ENCODE peak calls at places on chromosomes 2 and 18, in four cellular contexts. Y is K562, F is uterus, O is tibial nerve. U is an unnamed sample.

GRCh38 chr2:163800889-163801498 is 65.2 kb upstream of the FIGN start:
- DNase-seq in Y (no peak), F (no peak), O (no peak), U (no peak)

GRCh38 chr2:183488421-183488820 is 364.2 kb downstream of the NUP35 start:
- DNase-seq in F (no peak), Y (no peak), O (no peak), U (no peak)

GRCh38 chr2:229714080-229714735 is at the start of gene DNER:
- DNase-seq in F (no peak), Y (peak; percentile 24), O (no peak), U (no peak)

GRCh38 chr18:47370052-47370451 is 118.6 kb upstream of the SKOR2 start:
- DNase-seq in O (no peak), Y (no peak), F (no peak), U (no peak)

GRCh38 chr2:24793752-24794477 is 690 bp downstream of the CENPO start:
- DNase-seq in O (no peak), F (no peak), Y (peak; percentile 34), U (no peak)

GRCh38 chr2:126766295-126766694 is 110.3 kb downstream of the GYPC start:
- DNase-seq in O (no peak), F (no peak), Y (no peak), U (no peak)

GRCh38 chr2:109388018-109388417 is 225.7 kb downstream of the SEPTIN10 start:
- DNase-seq in F (no peak), O (no peak), Y (no peak), U (no peak)

GRCh38 chr2:208820289-208820688 is 413.7 kb downstream of the PTH2R start:
- DNase-seq in F (no peak), Y (peak; percentile 2), O (no peak), U (no peak)

GRCh38 chr18:5294113-5294617 is 1.4 kb downstream of the ZBTB14 start:
- DNase-seq in F (no peak), Y (peak; percentile 62), O (no peak), U (peak; percentile 83)

GRCh38 chr2:68645523-68645922 is 2.1 kb downstream of the PROKR1 start:
- DNase-seq in O (no peak), Y (no peak), F (no peak), U (no peak)

GRCh38 chr2:41941831-41942230 is 106.0 kb upstream of the PKDCC start:
- DNase-seq in O (no peak), F (no peak), Y (no peak), U (no peak)

GRCh38 chr18:49898421-49898820 is 85.1 kb upstream of the ACAA2 start:
- DNase-seq in O (peak; percentile 59), Y (peak; percentile 64), F (peak; percentile 18), U (peak; percentile 80)

GRCh38 chr18:56148373-56148772 is 490.0 kb downstream of the TXNL1 start:
- DNase-seq in Y (no peak), O (no peak), F (no peak), U (no peak)

GRCh38 chr2:46735108-46735691 is 180.4 kb downstream of the MCFD2 start:
- DNase-seq in O (no peak), Y (no peak), F (no peak), U (no peak)

GRCh38 chr2:240604291-240604938 is 17.9 kb downstream of the CAPN10 start:
- DNase-seq in O (peak; percentile 74), F (peak; percentile 65), Y (peak; percentile 93), U (peak; percentile 93)

GRCh38 chr18:3798032-3798431 is 348.1 kb downstream of the TGIF1 start:
- DNase-seq in Y (no peak), F (no peak), O (no peak), U (no peak)

GRCh38 chr2:3587432-3587831 is 7.5 kb upstream of the COLEC11 start:
- DNase-seq in Y (peak; percentile 72), F (no peak), O (no peak), U (no peak)

GRCh38 chr2:171432969-171433762 is 624 bp downstream of the METTL8 start:
- DNase-seq in F (no peak), Y (peak; percentile 87), O (no peak), U (peak; percentile 51)

GRCh38 chr2:207479198-207479785 is 50.5 kb upstream of the CREB1 start:
- DNase-seq in Y (no peak), F (no peak), O (no peak), U (no peak)

GRCh38 chr18:59546164-59546563 is 151.1 kb downstream of the CCBE1 start:
- DNase-seq in O (no peak), F (no peak), Y (peak; percentile 69), U (no peak)

GRCh38 chr18:36127866-36128845 is 984 bp downstream of the SLC39A6 start:
- DNase-seq in F (no peak), Y (peak; percentile 38), O (no peak), U (peak; percentile 20)

GRCh38 chr2:132816234-132816633 is 146.2 kb upstream of the LYPD1 start:
- DNase-seq in Y (no peak), O (no peak), F (no peak), U (no peak)

GRCh38 chr2:240988146-240988545 is 10.3 kb upstream of the SNED1 start:
- DNase-seq in F (no peak), Y (no peak), O (no peak), U (peak; percentile 2)

GRCh38 chr18:75868031-75868430 is 440.5 kb upstream of the SMIM21 start:
- DNase-seq in O (no peak), F (no peak), Y (no peak), U (no peak)

GRCh38 chr2:173159794-173160463 is 84.3 kb downstream of the MAP3K20 start:
- DNase-seq in O (peak; percentile 90), Y (peak; percentile 5), F (peak; percentile 88), U (peak; percentile 93)

DNA sequence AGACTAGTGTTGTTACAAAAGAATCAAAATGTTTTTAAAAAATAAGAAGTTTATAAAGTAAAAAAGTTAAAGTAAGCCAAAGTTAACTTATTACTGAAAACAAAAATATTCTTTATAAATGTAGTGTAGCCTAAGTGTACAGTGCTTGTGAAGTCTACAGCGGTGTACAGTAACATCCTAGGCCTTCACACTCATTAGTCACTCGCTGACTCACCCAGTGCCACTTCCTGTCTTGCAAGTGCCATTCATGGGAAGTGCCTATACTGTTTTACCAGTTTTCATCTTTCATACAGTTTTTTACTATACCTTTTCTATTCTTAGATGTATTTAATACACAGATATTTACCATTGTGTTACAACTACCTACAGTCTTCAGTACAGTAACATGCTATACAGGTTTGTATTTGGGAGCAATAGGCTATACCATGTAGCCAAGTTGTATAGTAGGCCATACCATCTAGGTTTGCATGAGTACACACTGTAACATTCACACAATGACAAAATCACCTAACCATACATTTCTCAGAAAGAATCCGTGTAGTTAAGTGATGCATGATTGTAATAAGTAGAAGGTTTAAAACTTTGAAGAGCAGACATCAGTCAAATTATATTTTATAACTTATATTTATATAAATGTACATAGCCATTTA is 13.4 kb downstream of the SERPINB7 start:
- DNase-seq in F (no peak), O (no peak), Y (no peak), U (no peak)
- H3K27ac ChIP-seq in F (no peak overlapping the region), O (no peak overlapping the region), Y (no peak overlapping the region), U (no peak overlapping the region)

GRCh38 chr2:112762276-112762675 is 2.1 kb downstream of the CKAP2L start:
- DNase-seq in Y (no peak), F (no peak), O (no peak), U (no peak)

GRCh38 chr2:112768432-112768831 is 4.0 kb upstream of the CKAP2L start:
- DNase-seq in Y (no peak), O (no peak), F (no peak), U (no peak)

GRCh38 chr2:112765251-112765650 is 842 bp upstream of the CKAP2L start:
- DNase-seq in F (no peak), O (no peak), Y (no peak), U (no peak)

GRCh38 chr2:112767693-112768380 is 3.4 kb upstream of the CKAP2L start:
- DNase-seq in Y (no peak), F (no peak), O (no peak), U (no peak)

DNA sequence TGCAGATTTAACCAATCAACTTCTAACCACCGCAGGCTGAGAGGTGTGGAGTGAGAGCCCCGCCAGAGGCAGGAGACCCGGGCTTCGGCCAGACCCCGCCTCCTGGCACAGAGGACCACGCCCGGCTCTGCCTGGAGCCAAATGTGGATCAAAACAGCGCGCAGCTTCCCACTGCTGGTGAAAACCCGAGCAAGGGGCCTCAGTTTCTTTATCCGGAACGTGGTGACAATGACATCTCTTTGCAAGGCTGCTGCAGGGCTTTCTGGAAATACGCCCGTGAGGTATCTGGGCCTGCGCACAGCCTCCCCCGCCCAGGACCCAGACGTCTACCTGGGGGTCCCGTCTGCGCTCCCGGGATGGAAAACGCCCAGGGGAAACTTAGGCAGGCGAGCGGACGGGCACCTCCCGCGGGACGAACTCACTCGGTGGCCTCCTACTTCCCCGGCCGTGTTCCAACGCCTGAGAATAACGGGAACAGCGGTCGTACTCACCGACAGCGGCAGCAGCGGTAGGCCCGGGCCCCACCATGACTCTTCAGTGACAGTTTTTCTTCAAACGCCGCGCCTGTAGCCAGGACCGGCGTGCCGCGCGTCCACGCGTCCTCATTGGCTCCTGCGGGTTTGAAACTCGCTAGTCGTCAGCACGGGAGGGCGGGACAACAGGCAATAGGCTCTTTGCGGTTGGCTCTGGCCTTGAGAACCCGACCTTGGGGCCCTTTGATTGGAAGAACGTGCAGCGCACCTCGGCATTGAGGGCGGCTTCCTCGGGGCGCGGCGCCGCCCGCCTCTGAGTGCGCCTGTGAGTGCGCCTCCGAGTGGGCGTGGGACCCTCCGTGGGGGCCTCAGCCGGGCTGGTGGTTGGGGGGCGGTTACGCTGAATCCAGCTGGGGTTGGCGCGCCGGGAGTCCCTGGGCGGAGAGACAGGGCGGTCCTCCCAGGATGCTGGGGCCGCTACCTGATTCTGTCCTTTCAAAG is at the start of gene CKAP2L:
- DNase-seq in O (peak; percentile 91), F (peak; percentile 88), Y (peak; percentile 99), U (peak; percentile 96)
- TF ChIP-seq POLR2A in O (no peak), F (no peak), Y (peak; percentile 83), U (no peak)

GRCh38 chr2:26567534-26567933 is 73.6 kb downstream of the CIB4 start:
- DNase-seq in F (no peak), Y (no peak), O (no peak), U (no peak)

GRCh38 chr2:26569216-26570082 is 71.7 kb downstream of the CIB4 start:
- DNase-seq in O (no peak), Y (no peak), F (no peak), U (no peak)

GRCh38 chr2:26568076-26568890 is 72.9 kb downstream of the CIB4 start:
- DNase-seq in Y (no peak), F (no peak), O (no peak), U (no peak)

GRCh38 chr2:26571316-26571715 is 69.8 kb downstream of the CIB4 start:
- DNase-seq in O (no peak), F (no peak), Y (no peak), U (no peak)

DNA sequence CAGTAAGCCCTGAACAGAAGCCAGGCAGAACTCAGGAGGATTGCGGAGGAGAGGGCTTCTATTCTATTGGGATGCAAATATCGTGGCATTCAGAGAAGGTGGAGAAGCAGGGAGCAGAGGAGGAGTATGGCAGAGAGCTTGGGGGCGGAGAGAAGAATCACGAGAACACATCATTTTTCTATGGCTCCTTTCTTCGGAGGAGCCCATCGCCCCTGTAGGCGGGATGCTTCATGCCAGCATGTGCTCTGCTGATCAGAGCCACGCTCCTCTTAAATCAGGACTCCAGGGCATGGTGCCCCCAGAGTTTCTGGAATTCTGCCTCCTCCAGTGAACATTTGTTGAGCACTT is 71.1 kb downstream of the CIB4 start:
- DNase-seq in O (no peak), F (no peak), Y (no peak), U (no peak)
- H3K27me3 ChIP-seq in O (peaks cover 10% of the 10 kb centered on the region), F (no peaks in the 10 kb centered on the region), Y (peaks cover 46% of the 10 kb centered on the region), U (no peaks in the 10 kb centered on the region)

GRCh38 chr2:120759543-120760331 is 24.1 kb downstream of the GLI2 start:
- DNase-seq in O (no peak), Y (no peak), F (peak; percentile 12), U (no peak)
- H3K27ac ChIP-seq in O (peak overlapping the region; percentile 22), Y (no peak overlapping the region), F (peak overlapping the region; percentile 86), U (no peak overlapping the region)

U was measured in thyroid gland.